ENCODE peak calls at places on chromosomes 4 and X, in four cellular contexts. Z is GM12892, G is G401, D is fibroblast of the aortic adventitia. K is an unnamed sample.

GRCh38 chrX:107025538-107025937 is 25.5 kb upstream of the MORC4 start:
- DNase-seq in Z (no peak), G (peak), D (peak), K (peak)

GRCh38 chrX:110081740-110082139 is 78.8 kb downstream of the TMEM164 start:
- DNase-seq in Z (no peak), G (peak), D (no peak), K (no peak)

GRCh38 chr4:18285357-18285756 is 263.8 kb upstream of the LCORL start:
- DNase-seq in Z (no peak), G (no peak), D (no peak), K (no peak)

GRCh38 chr4:26404597-26405323 is 83.9 kb downstream of the RBPJ start:
- DNase-seq in Z (no peak), G (no peak), D (no peak), K (no peak)

GRCh38 chr4:2860391-2861348 is 17.0 kb downstream of the ADD1 start:
- DNase-seq in Z (no peak), G (no peak), D (peak), K (no peak)

GRCh38 chrX:17355976-17356375 is 19.0 kb upstream of the NHS start:
- DNase-seq in Z (no peak), G (no peak), D (no peak), K (no peak)

GRCh38 chr4:97819314-97819713 is 324.0 kb downstream of the STPG2 start:
- DNase-seq in Z (no peak), G (no peak), D (no peak), K (no peak)

GRCh38 chr4:142434519-142435224 is 411.4 kb downstream of the INPP4B start:
- DNase-seq in Z (no peak), G (no peak), D (no peak), K (no peak)

GRCh38 chr4:23884261-23884660 is 5.6 kb downstream of the PPARGC1A start:
- DNase-seq in Z (no peak), G (no peak), D (no peak), K (peak)

GRCh38 chrX:133265331-133265730 is 47.2 kb upstream of the TFDP3 start:
- DNase-seq in Z (no peak), G (peak), D (no peak), K (peak)

GRCh38 chr4:180398564-180398963 is 1844.6 kb upstream of the TENM3 start:
- DNase-seq in Z (no peak), G (no peak), D (no peak), K (no peak)

GRCh38 chrX:55486736-55487135 is 2.9 kb downstream of the USP51 start:
- DNase-seq in Z (no peak), G (peak), D (peak), K (peak)

GRCh38 chr4:3821580-3822229 is 55.5 kb downstream of the ADRA2C start:
- DNase-seq in Z (no peak), G (peak), D (no peak), K (no peak)

GRCh38 chrX:13144927-13145659 is 100.7 kb upstream of the FAM9C start:
- DNase-seq in Z (no peak), G (no peak), D (peak), K (no peak)

GRCh38 chr4:82429728-82430192 is 502 bp downstream of the HNRNPDL start:
- DNase-seq in Z (no peak), G (no peak), D (no peak), K (peak)

GRCh38 chr4:55367084-55367722 is 21.2 kb downstream of the SRD5A3 start:
- DNase-seq in Z (no peak), G (no peak), D (no peak), K (no peak)

GRCh38 chrX:41922125-41922521 is 1.2 kb downstream of the CASK start:
- DNase-seq in Z (no peak), G (peak), D (peak), K (no peak)